ENCODE peak calls at places on chromosomes 3 and 15, in five cellular contexts. V is PC-3, M is hepatocyte, E is MM.1S, S is GM23338. U is an unnamed sample.

GRCh38 chr3:73908218-73908617 is 283.5 kb upstream of the PDZRN3 start:
- DNase-seq in M (no peak), V (no peak), E (no peak), S (no peak), U (no peak)

GRCh38 chr15:64117759-64118487 is 22.1 kb downstream of the SNX1 start:
- DNase-seq in S (no peak), M (no peak), V (no peak), E (no peak), U (no peak)

GRCh38 chr3:186108106-186108940 is 566 bp downstream of the ETV5 start:
- DNase-seq in M (peak; percentile 78), V (peak; percentile 56), E (peak; percentile 9), S (peak; percentile 89), U (peak; percentile 88)

GRCh38 chr3:150786791-150787190 is 23.8 kb upstream of the SIAH2 start:
- DNase-seq in E (no peak), S (no peak), M (no peak), V (peak; percentile 79), U (no peak)

GRCh38 chr15:33584797-33585196 is 274.0 kb downstream of the RYR3 start:
- DNase-seq in V (peak; percentile 69), S (no peak), M (no peak), E (no peak), U (no peak)

GRCh38 chr3:57275393-57275792 is 17.1 kb downstream of the ASB14 start:
- DNase-seq in V (no peak), E (no peak), M (no peak), S (no peak), U (no peak)

GRCh38 chr15:96264801-96265515 is 65.5 kb upstream of the NR2F2 start:
- DNase-seq in V (peak; percentile 78), M (peak; percentile 46), E (no peak), S (no peak), U (no peak)

GRCh38 chr3:114627760-114628159 is 333.9 kb downstream of the TIGIT start:
- DNase-seq in V (no peak), S (no peak), E (no peak), M (no peak), U (no peak)

DNA sequence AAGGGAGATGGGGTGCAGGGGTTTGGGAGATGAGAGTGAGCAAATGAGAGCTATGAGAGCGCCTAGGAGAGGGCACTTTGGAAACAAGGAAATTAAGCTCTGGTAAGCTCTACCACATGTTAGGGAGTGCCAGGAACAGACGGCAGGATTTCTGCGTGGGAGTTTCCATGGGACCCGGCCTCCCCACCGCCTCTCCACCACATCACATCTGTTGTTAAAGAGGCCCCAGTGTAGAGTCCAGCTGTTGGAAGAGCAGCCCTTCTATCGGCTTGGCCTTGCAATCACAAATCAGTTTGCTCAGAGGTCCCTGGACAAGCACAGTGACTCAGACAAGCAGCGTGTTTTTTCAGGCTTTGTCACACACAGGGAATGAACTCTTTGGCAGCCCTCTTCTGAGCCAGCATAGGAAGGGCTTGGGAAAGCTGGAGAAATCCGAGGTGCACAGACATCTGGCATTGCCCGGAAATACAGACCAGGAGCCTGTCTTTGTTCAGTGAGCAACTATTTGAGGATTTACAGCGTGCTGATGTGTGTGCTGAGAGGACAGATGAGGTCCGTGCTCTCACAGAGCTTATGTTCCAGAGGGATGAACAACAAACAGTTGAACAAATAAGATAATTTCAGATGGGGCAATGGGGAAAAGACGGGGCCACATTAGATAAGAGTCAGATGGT is 370.6 kb upstream of the PROK2 start:
- DNase-seq in S (no peak), V (peak; percentile 83), E (no peak), M (peak; percentile 83), U (no peak)
- TF ChIP-seq EZH2phosphoT487 in S (no peak), V (no peak), E (no peak), M (no peak), U (no peak)

GRCh38 chr3:18344306-18345014 is 80.7 kb downstream of the SATB1 start:
- DNase-seq in E (no peak), S (peak; percentile 68), M (no peak), V (no peak), U (no peak)
- H3K4me1 ChIP-seq in E (no peaks in the 10 kb centered on the region), S (peaks cover 69% of the 10 kb centered on the region), M (no peaks in the 10 kb centered on the region), V (no peaks in the 10 kb centered on the region), U (no peaks in the 10 kb centered on the region)

GRCh38 chr3:172100482-172100881 is 61.1 kb downstream of the FNDC3B start:
- DNase-seq in S (no peak), E (peak; percentile 94), V (no peak), M (no peak), U (no peak)

GRCh38 chr3:172102123-172102882 is 62.9 kb downstream of the FNDC3B start:
- DNase-seq in S (no peak), M (no peak), E (peak; percentile 89), V (no peak), U (no peak)

GRCh38 chr3:172102883-172103310 is 63.5 kb downstream of the FNDC3B start:
- DNase-seq in V (no peak), S (no peak), M (no peak), E (no peak), U (no peak)

GRCh38 chr3:172099495-172099808 is 60.1 kb downstream of the FNDC3B start:
- DNase-seq in S (no peak), M (no peak), V (no peak), E (no peak), U (no peak)

DNA sequence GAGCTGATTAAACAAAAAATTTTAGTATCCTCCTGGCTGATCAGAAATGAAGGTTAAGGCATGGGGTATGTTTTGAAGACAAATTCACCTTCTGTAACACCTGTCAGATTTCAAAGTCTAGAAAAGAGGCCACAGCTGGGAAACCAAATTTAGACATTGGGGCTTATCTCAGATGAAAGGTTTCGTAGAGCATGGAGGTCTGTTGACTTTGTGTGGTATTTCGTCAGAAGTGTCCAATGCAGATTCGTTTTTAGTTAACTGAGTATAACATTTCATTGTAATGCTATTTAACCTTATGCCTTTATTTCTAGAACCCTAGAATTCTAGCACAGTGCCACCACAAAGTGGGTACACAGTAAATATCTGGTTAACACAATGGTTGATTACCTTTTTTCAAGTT is 61.7 kb downstream of the FNDC3B start:
- DNase-seq in M (no peak), S (no peak), V (no peak), E (peak; percentile 97), U (no peak)
- TF ChIP-seq EZH2phosphoT487 in M (no peak), S (no peak), V (no peak), E (no peak), U (no peak)

GRCh38 chr15:40265355-40265754 is 17.5 kb downstream of the ANKRD63 start:
- DNase-seq in S (no peak), V (no peak), E (no peak), M (no peak), U (no peak)

GRCh38 chr15:40266828-40267304 is 16.0 kb downstream of the ANKRD63 start:
- DNase-seq in M (peak; percentile 76), E (no peak), S (no peak), V (peak; percentile 98), U (no peak)

GRCh38 chr15:40264321-40265153 is 18.3 kb downstream of the ANKRD63 start:
- DNase-seq in E (no peak), V (no peak), S (no peak), M (no peak), U (no peak)

GRCh38 chr15:40265875-40266274 is 17.0 kb downstream of the ANKRD63 start:
- DNase-seq in M (no peak), E (no peak), V (no peak), S (no peak), U (no peak)

DNA sequence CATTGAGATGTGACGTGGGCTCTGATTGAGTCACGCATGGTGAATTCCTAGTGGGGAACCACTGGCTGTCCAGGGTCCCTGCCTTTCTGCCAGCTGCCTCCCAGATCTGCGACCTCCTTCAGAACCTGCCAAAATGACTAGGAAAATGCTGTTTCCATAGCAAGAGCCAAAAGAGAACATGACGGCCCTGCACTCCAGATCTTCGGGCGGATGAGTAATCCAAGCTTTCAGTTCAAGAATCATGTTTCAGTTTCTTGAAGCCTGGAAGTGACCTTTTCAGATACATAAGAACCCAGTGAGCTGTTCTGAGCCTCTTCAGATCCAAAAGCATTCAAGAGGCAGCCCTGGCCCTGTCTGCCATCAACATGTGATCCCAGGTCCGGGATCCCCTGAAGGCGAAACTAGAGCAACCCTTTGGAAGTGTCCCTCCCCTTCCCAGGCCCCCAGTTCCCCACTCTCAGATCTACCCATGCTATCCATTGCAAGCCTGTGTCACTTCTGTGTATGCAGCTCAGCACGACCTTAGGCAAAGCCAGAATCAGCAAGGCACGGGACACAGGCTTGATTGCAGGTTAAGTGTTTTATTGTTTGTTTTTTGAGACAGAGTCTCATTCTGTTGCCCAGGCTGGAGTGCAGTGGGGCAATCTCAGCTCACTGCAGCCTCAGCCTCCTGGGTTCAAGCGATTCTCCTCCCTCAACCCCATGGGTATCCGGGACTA is 19.7 kb downstream of the ANKRD63 start:
- DNase-seq in V (no peak), M (no peak), S (no peak), E (no peak), U (no peak)
- H3K4me1 ChIP-seq in V (peaks cover 21% of the 10 kb centered on the region), M (peaks cover 11% of the 10 kb centered on the region), S (peaks cover 10% of the 10 kb centered on the region), E (no peaks in the 10 kb centered on the region), U (peaks cover 12% of the 10 kb centered on the region)

GRCh38 chr15:58039260-58040035 is 26.1 kb downstream of the ALDH1A2 start:
- DNase-seq in M (no peak), V (peak; percentile 27), E (no peak), S (no peak), U (no peak)
- TF ChIP-seq EZH2phosphoT487 in M (no peak), V (no peak), E (no peak), S (no peak), U (no peak)

DNA sequence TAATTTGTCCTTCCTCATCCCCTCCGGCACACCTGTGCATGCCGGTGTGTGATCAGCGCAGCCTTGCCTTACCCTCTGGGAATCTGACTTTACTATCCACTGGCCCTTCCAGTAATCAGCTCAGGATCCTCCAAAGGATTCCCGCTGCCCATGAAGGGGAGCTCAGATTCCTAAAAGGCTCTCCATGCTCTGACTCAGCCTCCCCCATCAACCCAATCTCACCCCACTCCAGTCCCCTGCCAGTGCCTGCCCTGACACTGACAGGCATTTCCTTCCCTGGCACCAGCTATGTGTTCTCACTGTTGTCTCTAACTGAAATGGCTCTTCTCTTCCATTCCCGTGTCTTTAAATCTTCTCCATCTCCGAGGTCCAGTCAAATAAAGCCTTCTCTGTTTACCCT is 7.3 kb upstream of the BCL2A1 start:
- DNase-seq in S (no peak), V (no peak), E (no peak), M (no peak), U (no peak)
- H3K4me1 ChIP-seq in S (no peaks in the 10 kb centered on the region), V (no peaks in the 10 kb centered on the region), E (peaks cover 13% of the 10 kb centered on the region), M (peaks cover 15% of the 10 kb centered on the region), U (no peaks in the 10 kb centered on the region)

GRCh38 chr3:17339233-17339632 is 403.2 kb downstream of the TBC1D5 start:
- DNase-seq in V (no peak), M (no peak), S (no peak), E (no peak), U (no peak)
- TF ChIP-seq EZH2phosphoT487 in V (no peak), M (no peak), S (no peak), E (no peak), U (no peak)

DNA sequence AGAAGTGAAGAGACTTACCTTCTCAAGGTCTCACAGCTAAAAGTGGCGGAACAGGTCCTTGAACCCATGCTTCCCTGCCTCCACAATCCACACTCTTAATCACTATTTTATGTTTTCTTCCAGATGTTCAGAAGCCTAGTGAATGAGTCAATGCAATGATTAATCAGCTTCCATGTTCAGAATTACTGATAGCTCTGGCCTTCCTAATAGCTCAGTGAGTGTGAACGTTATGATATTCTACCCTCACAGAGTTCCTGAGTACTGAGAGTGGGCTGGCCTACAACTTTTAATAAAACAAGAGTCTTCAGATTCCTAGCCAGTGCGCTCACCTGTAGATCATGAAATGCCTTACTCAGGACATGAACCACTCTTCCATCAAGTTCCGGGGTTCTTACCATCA is 443.0 kb upstream of the ADAMTS9 start:
- DNase-seq in S (no peak), E (no peak), M (no peak), V (no peak), U (no peak)
- H3K4me1 ChIP-seq in S (no peaks in the 10 kb centered on the region), E (no peaks in the 10 kb centered on the region), M (no peaks in the 10 kb centered on the region), V (no peaks in the 10 kb centered on the region), U (no peaks in the 10 kb centered on the region)

GRCh38 chr15:31153531-31153930 is 52.0 kb upstream of the TRPM1 start:
- DNase-seq in M (no peak), S (no peak), E (no peak), V (no peak), U (no peak)
- TF ChIP-seq EZH2phosphoT487 in M (no peak), S (no peak), E (no peak), V (no peak), U (no peak)

U was measured in neural progenitor cell.